ENCODE peak calls at places on chromosomes 13 and 19, in six cellular contexts. One of them, this sample, is unnamed.

GRCh38 chr13:37959284-37959683 is 89.7 kb upstream of the TRPC4 start:
- DNase-seq in activated T-cell treated with anti-CD3 and anti-CD28 coated beads, Interleukin-2, amount 50 U/mL, for 24 hours: no peak
- DNase-seq in HTR-8/SVneo: no peak
- DNase-seq in CD8-positive, alpha-beta T cell: no peak
- DNase-seq in lower leg skin: no peak
- DNase-seq in activated effector memory CD4-positive, alpha-beta T cell treated with anti-CD3 and anti-CD28 coated beads, Interleukin-2, amount 50 U/mL, for 16 hours: no peak
- DNase-seq in this sample: no peak

GRCh38 chr13:38542601-38543000 is 144.3 kb upstream of the FREM2 start:
- DNase-seq in activated T-cell treated with anti-CD3 and anti-CD28 coated beads, Interleukin-2, amount 50 U/mL, for 24 hours: no peak
- DNase-seq in HTR-8/SVneo: no peak
- DNase-seq in CD8-positive, alpha-beta T cell: no peak
- DNase-seq in lower leg skin: no peak
- DNase-seq in activated effector memory CD4-positive, alpha-beta T cell treated with anti-CD3 and anti-CD28 coated beads, Interleukin-2, amount 50 U/mL, for 16 hours: no peak
- DNase-seq in this sample: no peak

GRCh38 chr19:18473003-18473705 is 35.2 kb upstream of the ISYNA1 start:
- DNase-seq in activated T-cell treated with anti-CD3 and anti-CD28 coated beads, Interleukin-2, amount 50 U/mL, for 24 hours: no peak
- DNase-seq in HTR-8/SVneo: no peak
- DNase-seq in CD8-positive, alpha-beta T cell: no peak
- DNase-seq in lower leg skin: no peak
- DNase-seq in activated effector memory CD4-positive, alpha-beta T cell treated with anti-CD3 and anti-CD28 coated beads, Interleukin-2, amount 50 U/mL, for 16 hours: no peak
- DNase-seq in this sample: no peak

GRCh38 chr19:3644351-3645066 is 17.9 kb upstream of the CACTIN start:
- DNase-seq in activated T-cell treated with anti-CD3 and anti-CD28 coated beads, Interleukin-2, amount 50 U/mL, for 24 hours: no peak
- DNase-seq in HTR-8/SVneo: no peak
- DNase-seq in CD8-positive, alpha-beta T cell: no peak
- DNase-seq in lower leg skin: no peak
- DNase-seq in activated effector memory CD4-positive, alpha-beta T cell treated with anti-CD3 and anti-CD28 coated beads, Interleukin-2, amount 50 U/mL, for 16 hours: no peak
- DNase-seq in this sample: peak; percentile 19

GRCh38 chr19:17320435-17320834 is 11.1 kb downstream of the DDA1 start:
- DNase-seq in activated T-cell treated with anti-CD3 and anti-CD28 coated beads, Interleukin-2, amount 50 U/mL, for 24 hours: no peak
- DNase-seq in HTR-8/SVneo: no peak
- DNase-seq in CD8-positive, alpha-beta T cell: no peak
- DNase-seq in lower leg skin: no peak
- DNase-seq in activated effector memory CD4-positive, alpha-beta T cell treated with anti-CD3 and anti-CD28 coated beads, Interleukin-2, amount 50 U/mL, for 16 hours: no peak
- DNase-seq in this sample: no peak

GRCh38 chr13:65724261-65724660 is 1505.9 kb downstream of the PCDH9 start:
- DNase-seq in activated T-cell treated with anti-CD3 and anti-CD28 coated beads, Interleukin-2, amount 50 U/mL, for 24 hours: no peak
- DNase-seq in HTR-8/SVneo: no peak
- DNase-seq in CD8-positive, alpha-beta T cell: no peak
- DNase-seq in lower leg skin: no peak
- DNase-seq in activated effector memory CD4-positive, alpha-beta T cell treated with anti-CD3 and anti-CD28 coated beads, Interleukin-2, amount 50 U/mL, for 16 hours: no peak
- DNase-seq in this sample: no peak

GRCh38 chr13:30806784-30807183 is 71.4 kb downstream of the ALOX5AP start:
- DNase-seq in activated T-cell treated with anti-CD3 and anti-CD28 coated beads, Interleukin-2, amount 50 U/mL, for 24 hours: no peak
- DNase-seq in HTR-8/SVneo: no peak
- DNase-seq in CD8-positive, alpha-beta T cell: no peak
- DNase-seq in lower leg skin: no peak
- DNase-seq in activated effector memory CD4-positive, alpha-beta T cell treated with anti-CD3 and anti-CD28 coated beads, Interleukin-2, amount 50 U/mL, for 16 hours: no peak
- DNase-seq in this sample: no peak

GRCh38 chr13:33789067-33789606 is 28.8 kb upstream of the RFC3 start:
- DNase-seq in activated T-cell treated with anti-CD3 and anti-CD28 coated beads, Interleukin-2, amount 50 U/mL, for 24 hours: no peak
- DNase-seq in HTR-8/SVneo: no peak
- DNase-seq in CD8-positive, alpha-beta T cell: no peak
- DNase-seq in lower leg skin: no peak
- DNase-seq in activated effector memory CD4-positive, alpha-beta T cell treated with anti-CD3 and anti-CD28 coated beads, Interleukin-2, amount 50 U/mL, for 16 hours: no peak
- DNase-seq in this sample: no peak

GRCh38 chr19:4057913-4058695 is 8.6 kb downstream of the ZBTB7A start:
- DNase-seq in activated T-cell treated with anti-CD3 and anti-CD28 coated beads, Interleukin-2, amount 50 U/mL, for 24 hours: peak; percentile 80
- DNase-seq in HTR-8/SVneo: peak; percentile 81
- DNase-seq in CD8-positive, alpha-beta T cell: peak; percentile 58
- DNase-seq in lower leg skin: peak; percentile 89
- DNase-seq in activated effector memory CD4-positive, alpha-beta T cell treated with anti-CD3 and anti-CD28 coated beads, Interleukin-2, amount 50 U/mL, for 16 hours: peak; percentile 86
- DNase-seq in this sample: no peak

GRCh38 chr13:106573855-106574254 is 5.9 kb upstream of the ARGLU1 start:
- DNase-seq in activated T-cell treated with anti-CD3 and anti-CD28 coated beads, Interleukin-2, amount 50 U/mL, for 24 hours: no peak
- DNase-seq in HTR-8/SVneo: no peak
- DNase-seq in CD8-positive, alpha-beta T cell: no peak
- DNase-seq in lower leg skin: peak; percentile 38
- DNase-seq in activated effector memory CD4-positive, alpha-beta T cell treated with anti-CD3 and anti-CD28 coated beads, Interleukin-2, amount 50 U/mL, for 16 hours: no peak
- DNase-seq in this sample: no peak

GRCh38 chr13:26678796-26679195 is 81.8 kb downstream of the GPR12 start:
- DNase-seq in activated T-cell treated with anti-CD3 and anti-CD28 coated beads, Interleukin-2, amount 50 U/mL, for 24 hours: no peak
- DNase-seq in HTR-8/SVneo: no peak
- DNase-seq in CD8-positive, alpha-beta T cell: no peak
- DNase-seq in lower leg skin: no peak
- DNase-seq in activated effector memory CD4-positive, alpha-beta T cell treated with anti-CD3 and anti-CD28 coated beads, Interleukin-2, amount 50 U/mL, for 16 hours: no peak
- DNase-seq in this sample: no peak

GRCh38 chr19:51111606-51112005 is 3.4 kb upstream of the CTU1 start:
- DNase-seq in activated T-cell treated with anti-CD3 and anti-CD28 coated beads, Interleukin-2, amount 50 U/mL, for 24 hours: no peak
- DNase-seq in HTR-8/SVneo: no peak
- DNase-seq in CD8-positive, alpha-beta T cell: no peak
- DNase-seq in lower leg skin: no peak
- DNase-seq in activated effector memory CD4-positive, alpha-beta T cell treated with anti-CD3 and anti-CD28 coated beads, Interleukin-2, amount 50 U/mL, for 16 hours: no peak
- DNase-seq in this sample: no peak

GRCh38 chr19:15730538-15730937 is 2.7 kb downstream of the OR10H2 start:
- DNase-seq in activated T-cell treated with anti-CD3 and anti-CD28 coated beads, Interleukin-2, amount 50 U/mL, for 24 hours: no peak
- DNase-seq in HTR-8/SVneo: no peak
- DNase-seq in CD8-positive, alpha-beta T cell: no peak
- DNase-seq in lower leg skin: no peak
- DNase-seq in activated effector memory CD4-positive, alpha-beta T cell treated with anti-CD3 and anti-CD28 coated beads, Interleukin-2, amount 50 U/mL, for 16 hours: no peak
- DNase-seq in this sample: no peak

GRCh38 chr13:111383591-111384440 is 63.4 kb downstream of the TEX29 start:
- DNase-seq in activated T-cell treated with anti-CD3 and anti-CD28 coated beads, Interleukin-2, amount 50 U/mL, for 24 hours: peak; percentile 30
- DNase-seq in HTR-8/SVneo: no peak
- DNase-seq in CD8-positive, alpha-beta T cell: no peak
- DNase-seq in lower leg skin: no peak
- DNase-seq in activated effector memory CD4-positive, alpha-beta T cell treated with anti-CD3 and anti-CD28 coated beads, Interleukin-2, amount 50 U/mL, for 16 hours: peak; percentile 50
- DNase-seq in this sample: no peak

GRCh38 chr19:15136234-15136954 is 29.2 kb downstream of the SYDE1 start:
- DNase-seq in activated T-cell treated with anti-CD3 and anti-CD28 coated beads, Interleukin-2, amount 50 U/mL, for 24 hours: no peak
- DNase-seq in HTR-8/SVneo: no peak
- DNase-seq in CD8-positive, alpha-beta T cell: no peak
- DNase-seq in lower leg skin: peak; percentile 50
- DNase-seq in activated effector memory CD4-positive, alpha-beta T cell treated with anti-CD3 and anti-CD28 coated beads, Interleukin-2, amount 50 U/mL, for 16 hours: no peak
- DNase-seq in this sample: no peak

GRCh38 chr13:43054803-43055802 is 31.7 kb downstream of the DNAJC15 start:
- DNase-seq in activated T-cell treated with anti-CD3 and anti-CD28 coated beads, Interleukin-2, amount 50 U/mL, for 24 hours: no peak
- DNase-seq in HTR-8/SVneo: peak; percentile 28
- DNase-seq in CD8-positive, alpha-beta T cell: peak; percentile 17
- DNase-seq in lower leg skin: no peak
- DNase-seq in activated effector memory CD4-positive, alpha-beta T cell treated with anti-CD3 and anti-CD28 coated beads, Interleukin-2, amount 50 U/mL, for 16 hours: peak; percentile 67
- DNase-seq in this sample: peak; percentile 82

GRCh38 chr19:49362048-49362925 is at the start of gene TEAD2:
- DNase-seq in activated T-cell treated with anti-CD3 and anti-CD28 coated beads, Interleukin-2, amount 50 U/mL, for 24 hours: peak; percentile 54
- DNase-seq in HTR-8/SVneo: peak; percentile 66
- DNase-seq in CD8-positive, alpha-beta T cell: no peak
- DNase-seq in lower leg skin: no peak
- DNase-seq in activated effector memory CD4-positive, alpha-beta T cell treated with anti-CD3 and anti-CD28 coated beads, Interleukin-2, amount 50 U/mL, for 16 hours: no peak
- DNase-seq in this sample: no peak

GRCh38 chr19:5983367-5983955 is 5.5 kb upstream of the RANBP3 start:
- DNase-seq in activated T-cell treated with anti-CD3 and anti-CD28 coated beads, Interleukin-2, amount 50 U/mL, for 24 hours: no peak
- DNase-seq in HTR-8/SVneo: no peak
- DNase-seq in CD8-positive, alpha-beta T cell: no peak
- DNase-seq in lower leg skin: peak; percentile 38
- DNase-seq in activated effector memory CD4-positive, alpha-beta T cell treated with anti-CD3 and anti-CD28 coated beads, Interleukin-2, amount 50 U/mL, for 16 hours: no peak
- DNase-seq in this sample: no peak

GRCh38 chr19:17339088-17339741 is 1.9 kb downstream of the GTPBP3 start:
- DNase-seq in activated T-cell treated with anti-CD3 and anti-CD28 coated beads, Interleukin-2, amount 50 U/mL, for 24 hours: peak; percentile 68
- DNase-seq in HTR-8/SVneo: no peak
- DNase-seq in CD8-positive, alpha-beta T cell: no peak
- DNase-seq in lower leg skin: no peak
- DNase-seq in activated effector memory CD4-positive, alpha-beta T cell treated with anti-CD3 and anti-CD28 coated beads, Interleukin-2, amount 50 U/mL, for 16 hours: peak; percentile 76
- DNase-seq in this sample: no peak

GRCh38 chr13:44664308-44664707 is 88.2 kb upstream of the TSC22D1 start:
- DNase-seq in activated T-cell treated with anti-CD3 and anti-CD28 coated beads, Interleukin-2, amount 50 U/mL, for 24 hours: no peak
- DNase-seq in HTR-8/SVneo: no peak
- DNase-seq in CD8-positive, alpha-beta T cell: no peak
- DNase-seq in lower leg skin: no peak
- DNase-seq in activated effector memory CD4-positive, alpha-beta T cell treated with anti-CD3 and anti-CD28 coated beads, Interleukin-2, amount 50 U/mL, for 16 hours: no peak
- DNase-seq in this sample: no peak

GRCh38 chr19:40366697-40367561 is 18.4 kb downstream of the PLD3 start:
- DNase-seq in activated T-cell treated with anti-CD3 and anti-CD28 coated beads, Interleukin-2, amount 50 U/mL, for 24 hours: no peak
- DNase-seq in HTR-8/SVneo: no peak
- DNase-seq in CD8-positive, alpha-beta T cell: no peak
- DNase-seq in lower leg skin: no peak
- DNase-seq in activated effector memory CD4-positive, alpha-beta T cell treated with anti-CD3 and anti-CD28 coated beads, Interleukin-2, amount 50 U/mL, for 16 hours: no peak
- DNase-seq in this sample: no peak

GRCh38 chr19:5186293-5187050 is 154.1 kb downstream of the PTPRS start:
- DNase-seq in activated T-cell treated with anti-CD3 and anti-CD28 coated beads, Interleukin-2, amount 50 U/mL, for 24 hours: no peak
- DNase-seq in HTR-8/SVneo: no peak
- DNase-seq in CD8-positive, alpha-beta T cell: no peak
- DNase-seq in lower leg skin: peak; percentile 42
- DNase-seq in activated effector memory CD4-positive, alpha-beta T cell treated with anti-CD3 and anti-CD28 coated beads, Interleukin-2, amount 50 U/mL, for 16 hours: no peak
- DNase-seq in this sample: peak; percentile 31

This sample was measured in NCI-H2171 treated with DMSO at 0.1 percent for 48 hours.